ENCODE peak calls at places on chromosomes 12 and 14, in seven cellular contexts. M is left ventricle myocardium inferior, C is lung, L is uterus, K is suprapubic skin, P is heart right ventricle, D is tibial artery. B is an unnamed sample. For H3K4me1, the result is how much of the 10 kb centered on the place peaks cover.

GRCh38 chr14:69079188-69079742 is 73.7 kb downstream of the DCAF5 start:
- DNase-seq in M (no peak), P (no peak), K (no peak), C (no peak), D (no peak), L (no peak), B (no peak)

GRCh38 chr12:70852416-70853150 is 68.0 kb downstream of the PTPRR start:
- DNase-seq in D (no peak), L (no peak), K (no peak), M (no peak), P (no peak), C (no peak), B (no peak)

GRCh38 chr12:94239332-94239731 is 91.0 kb downstream of the PLXNC1 start:
- DNase-seq in K (no peak), D (no peak), C (no peak), M (no peak), P (no peak), L (no peak), B (no peak)

GRCh38 chr14:22070119-22070982 is 396.7 kb upstream of the OR4E1 start:
- DNase-seq in P (peak), C (no peak), K (no peak), L (peak), M (peak), D (no peak), B (peak)

GRCh38 chr14:54387328-54387727 is 9.5 kb upstream of the CDKN3 start:
- DNase-seq in D (no peak), K (no peak), C (no peak), M (no peak), L (no peak), P (no peak), B (no peak)

GRCh38 chr12:52992699-52993557 is 13.3 kb upstream of the EIF4B start:
- DNase-seq in C (no peak), P (no peak), L (no peak), D (no peak), K (peak), M (no peak), B (no peak)

GRCh38 chr14:75831971-75832370 is 149.8 kb downstream of the TGFB3 start:
- DNase-seq in L (peak), D (no peak), K (no peak), M (no peak), P (no peak), C (peak), B (no peak)

GRCh38 chr14:78848234-78848820 is 678.2 kb downstream of the NRXN3 start:
- DNase-seq in D (no peak), K (no peak), M (no peak), C (peak), L (no peak), P (no peak), B (no peak)

GRCh38 chr14:104367811-104368750 is 211.5 kb upstream of the C14orf180 start:
- DNase-seq in D (no peak), P (no peak), K (no peak), C (no peak), M (no peak), L (no peak), B (peak)

GRCh38 chr14:104315625-104316024 is 177.2 kb downstream of the KIF26A start:
- DNase-seq in L (no peak), C (no peak), K (no peak), D (no peak), P (no peak), M (no peak), B (no peak)

GRCh38 chr12:40947812-40948211 is 240.3 kb upstream of the PDZRN4 start:
- DNase-seq in C (no peak), L (no peak), K (no peak), D (no peak), M (no peak), P (no peak), B (no peak)

GRCh38 chr12:22312336-22312735 is 22.2 kb downstream of the ST8SIA1 start:
- DNase-seq in C (no peak), D (no peak), L (no peak), K (no peak), M (peak), P (peak), B (peak)

GRCh38 chr12:48978291-48978740 is at the start of gene WNT1:
- DNase-seq in L (no peak), P (no peak), D (no peak), C (no peak), M (no peak), K (no peak), B (no peak)

GRCh38 chr14:100116134-100116533 is 43.3 kb downstream of the DEGS2 start:
- DNase-seq in M (no peak), C (no peak), L (no peak), K (no peak), P (no peak), D (no peak), B (no peak)

GRCh38 chr12:122819209-122819805 is 15.9 kb upstream of the HIP1R start:
- DNase-seq in M (no peak), P (no peak), K (no peak), C (no peak), D (no peak), L (no peak), B (no peak)

GRCh38 chr12:56080556-56081138 is 682 bp downstream of the ERBB3 start:
- DNase-seq in D (no peak), C (peak), K (no peak), L (no peak), M (no peak), P (no peak), B (no peak)

GRCh38 chr12:104282109-104282508 is 21.4 kb upstream of the EID3 start:
- DNase-seq in D (no peak), K (no peak), P (no peak), C (no peak), L (no peak), M (no peak), B (no peak)
- H3K27ac ChIP-seq in D (no peak), K (no peak), P (no peak), C (no peak), L (no peak), M (no peak), B (no peak)

DNA sequence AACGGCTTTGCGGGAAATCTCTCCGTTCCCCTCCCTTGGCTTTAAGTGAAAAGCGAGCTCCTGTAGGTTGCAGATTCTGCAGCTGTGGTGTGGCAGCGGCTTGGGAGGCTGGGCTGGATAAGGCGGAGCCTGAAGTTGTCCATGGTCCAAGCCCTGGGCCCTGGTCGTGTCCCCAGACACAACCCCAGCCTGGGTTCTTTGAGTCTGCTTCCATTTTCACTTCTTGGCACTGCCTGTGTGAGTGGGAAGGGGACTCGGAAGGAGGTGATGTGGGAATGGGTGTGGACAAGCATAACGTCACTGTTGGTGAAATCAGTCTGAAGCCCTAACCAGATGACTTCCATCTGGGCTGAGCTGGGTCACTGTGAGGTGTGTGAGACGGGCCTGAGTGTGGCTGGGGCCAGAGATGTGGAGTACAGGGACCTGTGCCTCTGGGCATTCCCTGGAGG is 43.0 kb upstream of the CTDSP2 start:
- DNase-seq in D (peak), K (peak), P (peak), C (peak), L (peak), M (peak), B (peak)
- H3K4me1 ChIP-seq in D (half or more), K (half or more), P (half or more), C (under half), L (under half), M (half or more), B (half or more)

GRCh38 chr12:89783321-89784060 is 74.9 kb upstream of the ATP2B1 start:
- DNase-seq in M (no peak), C (no peak), D (no peak), K (no peak), P (peak), L (no peak), B (peak)

GRCh38 chr12:89779090-89779489 is 70.5 kb upstream of the ATP2B1 start:
- DNase-seq in M (no peak), D (no peak), L (no peak), C (no peak), P (no peak), K (no peak), B (no peak)

GRCh38 chr12:89781161-89781560 is 72.5 kb upstream of the ATP2B1 start:
- DNase-seq in L (no peak), C (no peak), D (no peak), P (no peak), M (no peak), K (no peak), B (no peak)

GRCh38 chr12:89782807-89783206 is 74.2 kb upstream of the ATP2B1 start:
- DNase-seq in D (no peak), M (no peak), P (no peak), K (no peak), C (no peak), L (no peak), B (no peak)

GRCh38 chr12:89781961-89782360 is 73.3 kb upstream of the ATP2B1 start:
- DNase-seq in K (no peak), D (no peak), L (no peak), C (no peak), P (no peak), M (no peak), B (no peak)
- H3K27ac ChIP-seq in K (no peak), D (no peak), L (no peak), C (no peak), P (no peak), M (no peak), B (no peak)

GRCh38 chr12:116506697-116507064 is 52.5 kb upstream of the MAP1LC3B2 start:
- DNase-seq in C (no peak), M (no peak), D (no peak), P (no peak), L (no peak), K (no peak), B (no peak)
- H3K4me1 ChIP-seq in C (under half), M (under half), D (under half), P (under half), L (under half), K (under half), B (under half)

GRCh38 chr12:27624586-27624985 is 71.7 kb upstream of the REP15 start:
- DNase-seq in K (no peak), P (no peak), L (no peak), C (no peak), M (no peak), D (no peak), B (no peak)

GRCh38 chr12:27627123-27627835 is 69.0 kb upstream of the REP15 start:
- DNase-seq in C (no peak), M (no peak), P (no peak), L (peak), D (peak), K (no peak), B (no peak)

GRCh38 chr12:27622436-27623185 is 73.6 kb upstream of the REP15 start:
- DNase-seq in P (no peak), C (no peak), L (no peak), K (no peak), D (no peak), M (no peak), B (no peak)

GRCh38 chr12:27623645-27624044 is 72.6 kb upstream of the REP15 start:
- DNase-seq in K (no peak), C (no peak), M (no peak), L (no peak), P (no peak), D (no peak), B (no peak)

GRCh38 chr12:27626239-27626638 is 70.0 kb upstream of the REP15 start:
- DNase-seq in D (no peak), P (no peak), M (no peak), K (no peak), L (no peak), C (no peak), B (no peak)
- H3K27ac ChIP-seq in D (peak), P (no peak), M (peak), K (peak), L (no peak), C (no peak), B (no peak)

GRCh38 chr12:51103977-51104376 is 20.6 kb upstream of the CSRNP2 start:
- DNase-seq in L (no peak), K (no peak), M (no peak), D (no peak), P (no peak), C (no peak), B (no peak)

GRCh38 chr12:51098611-51099010 is 15.2 kb upstream of the CSRNP2 start:
- DNase-seq in D (no peak), K (no peak), P (no peak), C (no peak), M (no peak), L (no peak), B (no peak)
- H3K4me1 ChIP-seq in D (under half), K (under half), P (under half), C (under half), M (under half), L (under half), B (under half)

GRCh38 chr14:90704362-90705051 is 111.7 kb downstream of the TTC7B start:
- DNase-seq in M (no peak), P (no peak), L (no peak), C (no peak), K (no peak), D (no peak), B (no peak)

GRCh38 chr14:90699016-90699415 is 117.2 kb downstream of the TTC7B start:
- DNase-seq in K (no peak), M (no peak), C (no peak), D (no peak), L (no peak), P (no peak), B (no peak)

GRCh38 chr14:90698379-90698869 is 117.8 kb downstream of the TTC7B start:
- DNase-seq in L (peak), D (peak), K (no peak), C (no peak), M (peak), P (peak), B (peak)

GRCh38 chr14:90703841-90704240 is 112.4 kb downstream of the TTC7B start:
- DNase-seq in L (no peak), C (no peak), K (no peak), P (no peak), M (no peak), D (no peak), B (no peak)

DNA sequence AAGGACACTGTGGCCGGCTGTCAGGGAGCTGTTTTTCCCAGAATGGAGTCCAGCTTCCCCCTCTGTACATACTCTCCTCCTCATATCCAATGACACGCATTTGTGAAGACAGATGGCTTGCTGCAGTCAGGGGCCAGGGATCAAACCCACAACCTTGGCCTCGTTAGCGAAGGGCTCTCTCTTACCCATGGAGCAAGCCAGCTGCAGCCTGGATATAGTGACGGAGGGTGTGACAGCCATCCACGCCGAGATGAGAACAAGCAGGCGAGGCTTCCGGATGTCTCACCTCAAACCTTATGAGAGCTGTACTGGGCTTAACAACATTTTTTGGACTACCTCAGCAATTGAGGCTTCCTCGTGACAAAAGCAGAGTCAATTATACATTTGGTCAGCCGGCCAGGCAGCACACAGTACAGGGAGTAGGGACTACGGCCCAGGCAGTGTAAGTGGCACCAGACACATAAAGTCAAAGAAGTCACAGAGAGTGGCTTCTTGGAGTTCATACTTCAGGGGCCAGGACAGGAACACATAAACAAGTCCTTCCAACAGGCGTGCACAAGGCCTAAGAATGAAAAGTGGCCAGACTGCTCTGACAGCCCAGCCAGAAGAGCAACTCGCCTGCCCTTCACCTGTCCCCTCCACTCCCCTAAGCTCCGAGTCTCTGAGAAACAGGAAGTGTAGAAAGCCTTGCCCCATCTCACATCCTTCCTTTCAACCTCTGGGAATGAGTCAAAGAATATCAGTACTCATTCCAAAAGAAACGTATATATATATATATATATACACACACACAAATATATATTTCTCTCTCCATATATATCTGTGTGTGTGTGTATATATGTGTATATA is 115.1 kb downstream of the TTC7B start:
- DNase-seq in L (no peak), D (no peak), P (no peak), K (no peak), M (no peak), C (no peak), B (no peak)
- H3K27ac ChIP-seq in L (no peak), D (no peak), P (peak), K (no peak), M (peak), C (no peak), B (no peak)

DNA sequence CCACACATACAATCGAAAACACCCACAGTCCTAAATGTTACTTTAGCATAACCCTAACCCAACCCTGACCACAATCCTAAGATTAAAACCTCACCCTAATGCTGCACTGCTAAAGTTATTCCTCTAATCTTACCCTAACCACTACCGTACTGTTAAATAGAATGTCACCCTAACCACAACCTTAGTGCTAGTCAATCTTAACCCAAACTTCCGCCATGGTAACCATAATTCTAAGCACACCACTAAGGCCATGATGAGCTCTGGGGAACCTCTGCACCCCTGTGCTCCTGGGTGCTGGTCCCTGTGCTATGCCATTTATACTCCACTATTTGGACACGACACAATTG is 38.0 kb downstream of the LTBP2 start:
- DNase-seq in D (no peak), L (no peak), C (no peak), M (no peak), P (no peak), K (no peak), B (peak)
- H3K4me1 ChIP-seq in D (half or more), L (under half), C (under half), M (under half), P (half or more), K (half or more), B (half or more)

DNA sequence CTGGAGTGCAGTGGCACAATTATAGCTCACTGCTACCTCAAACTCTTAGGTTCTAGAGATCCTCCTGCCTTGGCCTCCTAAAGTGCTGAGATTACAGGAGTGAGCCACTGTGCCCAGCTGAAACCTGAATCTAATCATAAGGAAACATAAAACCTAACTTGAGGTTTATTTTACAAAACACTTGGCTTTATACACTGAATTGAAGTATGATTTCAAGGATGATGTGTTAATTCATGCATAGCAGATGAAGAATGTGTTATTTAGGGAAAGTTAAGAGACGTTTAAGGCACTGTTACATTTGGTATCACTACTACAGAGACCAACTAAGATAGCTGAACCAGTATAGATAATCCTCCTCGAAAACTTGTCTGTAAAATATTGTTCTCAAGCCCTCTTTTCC is 6.4 kb downstream of the DICER1 start:
- DNase-seq in D (no peak), L (no peak), M (no peak), P (no peak), C (no peak), K (no peak), B (no peak)
- H3K27ac ChIP-seq in D (no peak), L (no peak), M (no peak), P (no peak), C (no peak), K (no peak), B (no peak)

B was measured in heart left ventricle.